ENCODE peak calls at places on chromosome 18, in six cellular contexts. N is adipocyte, P is memory B cell, B is NCI-H2171, O is progenitor cell of endocrine pancreas, L is fibroblast of pulmonary artery. I is an unnamed sample.

GRCh38 chr18:76914314-76914713 is 92.0 kb downstream of the ZNF236 start:
- DNase-seq in N (no peak), P (no peak), B (no peak), O (no peak), L (no peak), I (no peak)

GRCh38 chr18:32072321-32072720 is 19.4 kb upstream of the RNF138 start:
- DNase-seq in N (no peak), P (no peak), B (no peak), O (no peak), L (peak), I (no peak)

GRCh38 chr18:48548921-48549320 is 10.1 kb downstream of the CTIF start:
- DNase-seq in N (no peak), P (no peak), B (no peak), O (no peak), L (no peak), I (no peak)

GRCh38 chr18:63155169-63155852 is 164.3 kb downstream of the BCL2 start:
- DNase-seq in N (no peak), P (peak), B (peak), O (peak), L (peak), I (no peak)

GRCh38 chr18:30623401-30624065 is 419.0 kb downstream of the DSC3 start:
- DNase-seq in N (no peak), P (no peak), B (no peak), O (no peak), L (no peak), I (no peak)

GRCh38 chr18:56748698-56749268 is 97.6 kb downstream of the WDR7 start:
- DNase-seq in N (peak), P (no peak), B (peak), O (no peak), L (peak), I (peak)

GRCh38 chr18:28581503-28582169 is 404.7 kb upstream of the CDH2 start:
- DNase-seq in N (peak), P (no peak), B (peak), O (no peak), L (peak), I (no peak)

GRCh38 chr18:67142604-67143003 is 373.9 kb downstream of the DSEL start:
- DNase-seq in N (no peak), P (no peak), B (no peak), O (no peak), L (no peak), I (no peak)

GRCh38 chr18:79283341-79283879 is 112.3 kb upstream of the NFATC1 start:
- DNase-seq in N (no peak), P (no peak), B (no peak), O (no peak), L (no peak), I (no peak)

GRCh38 chr18:75162467-75162866 is 46.5 kb downstream of the PTGR3 start:
- DNase-seq in N (peak), P (no peak), B (no peak), O (no peak), L (peak), I (no peak)

GRCh38 chr18:3906072-3906471 is 456.1 kb downstream of the TGIF1 start:
- DNase-seq in N (no peak), P (no peak), B (no peak), O (no peak), L (no peak), I (no peak)

GRCh38 chr18:3649559-3650426 is 199.8 kb downstream of the TGIF1 start:
- DNase-seq in N (peak), P (no peak), B (no peak), O (no peak), L (peak), I (no peak)

GRCh38 chr18:9172506-9173127 is 36.0 kb downstream of the ANKRD12 start:
- DNase-seq in N (no peak), P (no peak), B (no peak), O (no peak), L (no peak), I (no peak)

GRCh38 chr18:22504665-22505064 is 87.0 kb upstream of the CTAGE1 start:
- DNase-seq in N (peak), P (no peak), B (no peak), O (no peak), L (no peak), I (no peak)

GRCh38 chr18:80200171-80200931 is 47.0 kb downstream of the PARD6G start:
- DNase-seq in N (no peak), P (no peak), B (no peak), O (no peak), L (no peak), I (no peak)

I was measured in NCI-H446 treated with DMSO at 0.1 percent for 48 hours.